ENCODE peak calls at places on chromosomes 5 and 9, in five cellular contexts. Z, D, U, X and G are unnamed samples.

GRCh38 chr5:24141046-24141445 is 503.7 kb downstream of the CDH10 start:
- DNase-seq in U (peak; percentile 1), X (peak; percentile 14), D (no peak), Z (no peak), G (no peak)

GRCh38 chr5:107469485-107469884 is 201.3 kb downstream of the EFNA5 start:
- DNase-seq in Z (no peak), X (no peak), U (peak; percentile 97), D (no peak), G (peak; percentile 91)

GRCh38 chr5:9329125-9329524 is 216.8 kb downstream of the SEMA5A start:
- DNase-seq in Z (no peak), D (no peak), U (no peak), X (no peak), G (no peak)

GRCh38 chr5:142235870-142236672 is 88.8 kb downstream of the SPRY4 start:
- DNase-seq in X (no peak), Z (no peak), D (no peak), U (no peak), G (no peak)

GRCh38 chr9:35164711-35165110 is 2.9 kb downstream of the UNC13B start:
- DNase-seq in Z (no peak), D (no peak), X (no peak), U (peak; percentile 85), G (peak; percentile 43)

GRCh38 chr5:170746952-170747340 is 36.6 kb upstream of the GABRP start:
- DNase-seq in U (no peak), X (no peak), D (no peak), Z (no peak), G (no peak)

GRCh38 chr9:97395745-97396144 is 16.2 kb upstream of the TDRD7 start:
- DNase-seq in D (no peak), X (no peak), Z (no peak), U (no peak), G (no peak)

GRCh38 chr5:55154893-55155292 is 5.1 kb upstream of the GPX8 start:
- DNase-seq in U (peak; percentile 85), D (no peak), X (no peak), Z (no peak), G (no peak)

GRCh38 chr9:101582593-101582992 is 12.2 kb downstream of the PPP3R2 start:
- DNase-seq in Z (no peak), D (no peak), X (no peak), U (peak; percentile 40), G (no peak)

GRCh38 chr9:131045300-131046092 is 36.5 kb downstream of the LAMC3 start:
- DNase-seq in D (no peak), Z (no peak), U (no peak), X (no peak), G (no peak)

GRCh38 chr9:130237071-130237470 is 28.5 kb upstream of the HMCN2 start:
- DNase-seq in X (no peak), Z (no peak), U (no peak), D (no peak), G (no peak)

GRCh38 chr9:23541976-23542375 is 284.1 kb downstream of the ELAVL2 start:
- DNase-seq in U (no peak), X (no peak), D (no peak), Z (no peak), G (no peak)

GRCh38 chr5:180692426-180692825 is 43.0 kb upstream of the FLT4 start:
- DNase-seq in U (no peak), X (no peak), Z (no peak), D (no peak), G (no peak)

GRCh38 chr5:180699042-180699441 is 40.8 kb downstream of the OR2Y1 start:
- DNase-seq in Z (no peak), X (no peak), U (no peak), D (no peak), G (no peak)

GRCh38 chr5:180691046-180691445 is 41.6 kb upstream of the FLT4 start:
- DNase-seq in D (no peak), U (no peak), Z (no peak), X (no peak), G (no peak)

GRCh38 chr5:180690562-180690961 is 41.2 kb upstream of the FLT4 start:
- DNase-seq in D (no peak), U (no peak), Z (no peak), X (no peak), G (no peak)

DNA sequence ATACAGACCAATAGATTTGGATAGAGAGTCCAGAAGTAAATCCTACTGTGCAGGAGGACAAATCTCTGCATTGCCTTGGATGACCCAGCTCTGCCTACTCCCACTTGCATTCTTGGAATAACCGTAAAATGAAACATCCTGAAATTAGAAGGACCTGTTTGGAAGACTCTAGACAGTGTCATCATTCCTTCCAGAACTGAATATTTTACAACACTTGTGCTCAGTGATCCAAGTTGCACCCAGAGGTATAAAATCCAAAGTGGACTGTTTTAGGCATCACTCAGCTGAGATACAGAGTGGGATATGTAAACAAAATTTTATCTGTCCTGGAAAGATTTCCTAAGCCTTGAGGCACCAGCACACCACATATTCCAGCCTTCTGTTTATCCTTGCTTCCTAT is 43.7 kb downstream of the OR2Y1 start:
- DNase-seq in D (no peak), U (no peak), Z (no peak), X (no peak), G (no peak)
- H3K4me3 ChIP-seq in D (no peak overlapping the region), U (no peak overlapping the region), Z (no peak overlapping the region), X (no peak overlapping the region), G (no peak overlapping the region)

DNA sequence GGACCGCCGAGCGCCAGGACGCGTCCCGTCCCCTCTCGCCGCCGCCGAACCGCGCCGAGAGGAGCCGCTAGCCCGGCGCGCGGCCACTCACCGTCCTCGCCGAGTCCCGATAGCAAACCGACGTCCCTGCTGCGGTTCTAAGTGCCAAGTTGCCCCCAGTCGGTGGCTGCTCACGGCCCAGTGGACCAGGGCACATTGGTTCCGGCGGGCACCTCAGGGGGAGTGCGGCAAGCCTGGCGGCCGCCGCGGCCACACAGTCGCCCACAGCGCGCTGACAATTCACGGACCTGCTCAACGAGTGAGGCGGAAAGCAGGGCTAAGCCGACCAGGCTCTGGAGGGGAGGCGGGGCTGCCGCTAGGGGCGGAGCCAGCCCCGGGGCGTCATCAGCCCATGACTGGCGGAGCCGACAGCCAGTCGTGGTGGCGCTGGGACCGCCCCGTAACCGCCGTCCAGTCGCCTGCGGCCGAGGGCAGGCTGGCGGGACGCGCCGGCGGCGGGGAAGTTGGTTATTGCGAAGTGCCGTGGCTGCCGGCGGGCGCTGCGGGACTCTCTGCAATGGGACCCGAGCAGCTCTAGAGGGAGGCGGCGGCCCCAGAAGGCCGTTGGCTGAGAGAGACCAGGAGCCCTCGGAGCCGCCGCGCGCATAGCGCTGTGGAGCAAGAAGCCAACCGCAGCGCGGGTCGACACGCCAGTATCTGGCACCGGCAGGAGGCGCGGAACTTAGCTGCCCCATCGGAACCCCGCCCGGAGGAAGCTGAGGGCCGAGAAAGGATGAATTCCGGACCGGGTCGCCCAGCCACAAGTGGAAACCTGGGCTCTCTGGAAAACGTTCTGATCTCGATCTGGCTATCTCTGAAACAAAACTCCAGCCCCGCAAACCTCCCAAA is at the start of gene MARCHF3:
- DNase-seq in Z (peak; percentile 97), U (peak; percentile 95), X (peak; percentile 93), D (peak; percentile 98), G (peak; percentile 82)
- TF ChIP-seq CTCF in Z (peak; percentile 7), U (no peak), X (peak; percentile 42), D (peak; percentile 34), G (peak; percentile 22)

GRCh38 chr9:74498616-74499095 is 1.5 kb downstream of the RORB start:
- DNase-seq in U (peak; percentile 19), D (no peak), X (no peak), Z (no peak), G (no peak)
- H3K4me3 ChIP-seq in U (no peak overlapping the region), D (peak overlapping the region; percentile 84), X (peak overlapping the region; percentile 61), Z (peak overlapping the region; percentile 10), G (peak overlapping the region; percentile 79)

GRCh38 chr5:50562694-50563093 is 103.7 kb upstream of the PARP8 start:
- DNase-seq in D (no peak), U (no peak), X (no peak), Z (no peak), G (no peak)

GRCh38 chr5:50564079-50564478 is 102.4 kb upstream of the PARP8 start:
- DNase-seq in X (no peak), D (peak; percentile 73), Z (no peak), U (no peak), G (no peak)

GRCh38 chr5:50559955-50560354 is 106.5 kb upstream of the PARP8 start:
- DNase-seq in X (no peak), U (no peak), Z (no peak), D (peak; percentile 29), G (no peak)

GRCh38 chr5:50564558-50564957 is 101.9 kb upstream of the PARP8 start:
- DNase-seq in Z (no peak), X (no peak), U (no peak), D (no peak), G (no peak)
- TF ChIP-seq CTCF in Z (no peak), X (no peak), U (no peak), D (no peak), G (no peak)

GRCh38 chr9:73132034-73132776 is 19.5 kb upstream of the ANXA1 start:
- DNase-seq in Z (peak; percentile 39), D (peak; percentile 89), X (peak; percentile 79), U (peak; percentile 85), G (peak; percentile 69)

GRCh38 chr9:73133921-73134407 is 17.7 kb upstream of the ANXA1 start:
- DNase-seq in X (no peak), U (no peak), D (peak; percentile 55), Z (no peak), G (no peak)

GRCh38 chr9:73129941-73130695 is 21.5 kb upstream of the ANXA1 start:
- DNase-seq in Z (no peak), X (no peak), D (no peak), U (peak; percentile 67), G (no peak)

GRCh38 chr9:73133042-73133651 is 18.5 kb upstream of the ANXA1 start:
- DNase-seq in Z (no peak), X (no peak), U (no peak), D (peak; percentile 24), G (no peak)

GRCh38 chr9:73131376-73131775 is 20.3 kb upstream of the ANXA1 start:
- DNase-seq in Z (no peak), X (no peak), U (peak; percentile 24), D (no peak), G (no peak)
- H3K4me3 ChIP-seq in Z (no peak overlapping the region), X (peak overlapping the region; percentile 55), U (no peak overlapping the region), D (no peak overlapping the region), G (no peak overlapping the region)

GRCh38 chr9:121640076-121640475 is 11.4 kb upstream of the DAB2IP start:
- DNase-seq in D (no peak), Z (peak; percentile 77), U (peak; percentile 6), X (peak; percentile 70), G (no peak)
- TF ChIP-seq CTCF in D (peak; percentile 40), Z (peak; percentile 38), U (peak; percentile 36), X (peak; percentile 69), G (peak; percentile 78)

GRCh38 chr5:39526914-39527477 is 102.2 kb upstream of the DAB2 start:
- DNase-seq in X (peak; percentile 54), U (no peak), Z (no peak), D (no peak), G (no peak)

GRCh38 chr5:39520232-39520572 is 95.4 kb upstream of the DAB2 start:
- DNase-seq in D (no peak), X (peak; percentile 56), Z (no peak), U (peak; percentile 92), G (no peak)

GRCh38 chr5:39521098-39521860 is 96.5 kb upstream of the DAB2 start:
- DNase-seq in Z (no peak), X (no peak), D (peak; percentile 63), U (no peak), G (no peak)

GRCh38 chr5:39521945-39522590 is 97.3 kb upstream of the DAB2 start:
- DNase-seq in Z (no peak), U (no peak), D (no peak), X (no peak), G (no peak)

GRCh38 chr5:39523821-39524220 is 99.0 kb upstream of the DAB2 start:
- DNase-seq in U (peak; percentile 90), D (no peak), X (no peak), Z (no peak), G (no peak)
- H3K4me3 ChIP-seq in U (no peak overlapping the region), D (no peak overlapping the region), X (no peak overlapping the region), Z (no peak overlapping the region), G (no peak overlapping the region)

GRCh38 chr5:130045334-130045733 is 141.1 kb downstream of the CHSY3 start:
- DNase-seq in X (no peak), U (peak; percentile 20), D (no peak), Z (no peak), G (no peak)
- TF ChIP-seq CTCF in X (no peak), U (no peak), D (no peak), Z (no peak), G (no peak)